ENCODE peak calls at places on chromosomes 6 and 20, in ten cellular contexts. L is GM23338, S is A549, V is endodermal cell, W is transverse colon, C is AG04450, E is cardiac muscle cell, O is tibial nerve, B is psoas muscle, R is mammary epithelial cell. F is an unnamed sample.

GRCh38 chr20:41275181-41275793 is 42.2 kb downstream of the ZHX3 start:
- DNase-seq in W (no peak), L (no peak), R (no peak), O (no peak), S (no peak), V (no peak), C (peak), E (no peak), B (no peak), F (no peak)

GRCh38 chr6:34230653-34231351 is 5.9 kb upstream of the HMGA1 start:
- DNase-seq in R (no peak), L (no peak), O (peak), E (no peak), V (no peak), S (no peak), W (no peak), C (no peak), B (no peak), F (no peak)

GRCh38 chr20:43972692-43973091 is 58.0 kb downstream of the TOX2 start:
- DNase-seq in S (no peak), B (no peak), L (no peak), O (no peak), E (no peak), C (no peak), W (no peak), R (no peak), V (no peak), F (no peak)

GRCh38 chr6:84764332-84765049 is at the start of gene TBX18:
- DNase-seq in V (peak), C (peak), B (peak), R (peak), W (peak), S (peak), O (peak), L (peak), E (peak), F (no peak)

GRCh38 chr20:51211191-51211590 is 188.3 kb upstream of the KCNG1 start:
- DNase-seq in E (no peak), R (peak), W (peak), B (no peak), C (no peak), L (no peak), V (peak), O (no peak), S (no peak), F (no peak)

GRCh38 chr6:133241901-133242760 is 974 bp downstream of the EYA4 start:
- DNase-seq in C (no peak), S (peak), R (peak), B (peak), L (peak), W (no peak), V (peak), O (no peak), E (peak), F (no peak)

GRCh38 chr6:161434331-161434730 is 160.5 kb upstream of the AGPAT4 start:
- DNase-seq in V (no peak), S (no peak), W (no peak), C (no peak), L (no peak), B (no peak), O (no peak), E (no peak), R (peak), F (no peak)

GRCh38 chr6:37473364-37474095 is 26.2 kb downstream of the CCDC167 start:
- DNase-seq in O (no peak), V (peak), R (peak), C (no peak), B (peak), W (no peak), L (no peak), S (no peak), E (no peak), F (peak)

GRCh38 chr20:22949710-22950109 is 85.4 kb upstream of the SSTR4 start:
- DNase-seq in W (no peak), R (peak), C (no peak), S (peak), E (no peak), L (no peak), V (no peak), B (no peak), O (no peak), F (no peak)

GRCh38 chr6:117496383-117496990 is 14.0 kb downstream of the DCBLD1 start:
- DNase-seq in W (no peak), B (no peak), C (no peak), V (no peak), O (no peak), E (no peak), S (no peak), L (no peak), R (peak), F (no peak)
- H3K4me3 ChIP-seq in W (no peak), B (no peak), C (no peak), V (no peak), O (no peak), E (no peak), S (peak), L (no peak), R (peak), F (no peak)

GRCh38 chr6:154156135-154156948 is 117.3 kb downstream of the OPRM1 start:
- DNase-seq in C (no peak), R (no peak), S (peak), E (peak), B (no peak), O (no peak), V (peak), L (peak), W (peak), F (no peak)
- TF ChIP-seq CTCF in C (peak), R (peak), S (peak), E (peak), B (peak), O (peak), V (peak), L (peak), W (peak), F (peak)

GRCh38 chr6:143902827-143903226 is 38.6 kb downstream of the ZC2HC1B start:
- DNase-seq in S (no peak), R (no peak), V (no peak), E (no peak), O (no peak), W (no peak), C (no peak), B (no peak), L (no peak), F (no peak)
- H3K4me3 ChIP-seq in S (no peak), R (no peak), V (no peak), E (no peak), O (no peak), W (no peak), C (no peak), B (no peak), L (no peak), F (no peak)

DNA sequence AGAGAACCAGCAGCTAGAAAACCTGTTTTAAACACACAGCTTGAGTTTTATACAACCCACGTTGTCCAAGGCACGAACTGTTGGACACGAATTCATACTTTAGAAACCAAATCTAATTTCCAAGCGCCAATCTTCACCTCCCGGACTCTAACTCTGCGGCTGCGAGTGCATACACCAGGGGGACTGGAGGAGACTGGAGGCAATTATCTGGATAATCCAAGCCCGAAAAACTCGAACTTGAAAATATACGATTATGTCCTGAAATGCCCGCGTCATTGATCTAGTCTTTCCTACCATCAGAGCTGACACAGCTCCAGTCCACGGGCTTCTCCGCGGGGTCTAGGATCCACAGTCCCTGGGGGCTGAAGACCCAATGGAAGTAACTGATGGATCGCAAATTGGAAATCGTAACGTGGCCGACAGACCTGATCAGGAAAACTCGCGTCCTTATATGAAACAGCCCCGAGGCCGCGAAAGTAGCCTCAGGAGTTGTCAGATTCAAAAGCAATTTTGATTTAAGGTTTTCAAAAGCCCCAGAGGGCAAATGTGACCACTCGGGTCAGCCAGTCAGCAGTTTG is 809 bp upstream of the HEY2 start:
- DNase-seq in S (no peak), L (no peak), O (no peak), C (no peak), R (peak), B (no peak), E (peak), W (no peak), V (no peak), F (no peak)
- TF ChIP-seq CTCF in S (no peak), L (peak), O (no peak), C (no peak), R (no peak), B (no peak), E (peak), W (no peak), V (peak), F (no peak)

GRCh38 chr6:43074847-43075741 is 1.0 kb upstream of the PTK7 start:
- DNase-seq in R (no peak), S (no peak), B (no peak), E (no peak), L (peak), V (peak), C (peak), W (no peak), O (no peak), F (no peak)
- H3K4me3 ChIP-seq in R (no peak), S (no peak), B (peak), E (no peak), L (peak), V (peak), C (peak), W (no peak), O (no peak), F (no peak)

GRCh38 chr6:31829633-31830492 is 2.3 kb downstream of the HSPA1B start:
- DNase-seq in O (no peak), L (peak), R (peak), V (no peak), B (no peak), S (peak), C (no peak), E (peak), W (no peak), F (no peak)
- TF ChIP-seq CTCF in O (peak), L (peak), R (peak), V (peak), B (peak), S (peak), C (peak), E (peak), W (peak), F (peak)

GRCh38 chr6:170552765-170553685 is at the start of gene PSMB1:
- DNase-seq in R (peak), S (peak), E (peak), O (peak), V (peak), W (peak), C (peak), B (peak), L (peak), F (peak)

GRCh38 chr6:170553686-170554085 is 483 bp upstream of the TBP start:
- DNase-seq in L (no peak), S (no peak), V (no peak), B (no peak), O (no peak), R (no peak), E (peak), C (no peak), W (no peak), F (peak)

GRCh38 chr6:170555305-170555704 is 1.1 kb downstream of the TBP start:
- DNase-seq in B (no peak), V (no peak), E (no peak), C (no peak), W (no peak), R (no peak), S (no peak), L (no peak), O (no peak), F (no peak)

GRCh38 chr6:170554888-170555137 is 644 bp downstream of the TBP start:
- DNase-seq in E (no peak), L (no peak), B (no peak), V (no peak), R (no peak), S (no peak), W (no peak), O (no peak), C (no peak), F (no peak)

GRCh38 chr6:170554086-170554887 is at the start of gene TBP:
- DNase-seq in C (peak), S (peak), L (peak), O (peak), V (peak), R (peak), E (peak), W (peak), B (peak), F (peak)
- H3K4me3 ChIP-seq in C (peak), S (peak), L (peak), O (peak), V (peak), R (peak), E (peak), W (peak), B (peak), F (peak)

F was measured in LNCaP clone FGC.